ENCODE peak calls at places on chromosome 20, in six cellular contexts. One of them, this sample, is unnamed.
A peak's percentile ranks its signal among the peaks of the same experiment; 100 is the strongest.

GRCh38 chr20:19779634-19780033 is 21.6 kb downstream of the RIN2 start:
- DNase-seq in bronchial epithelial cell: no peak
- DNase-seq in Panc1: no peak
- DNase-seq in aorta: no peak
- DNase-seq in GM23338: no peak
- DNase-seq in IMR-90: no peak
- DNase-seq in this sample: no peak

GRCh38 chr20:4021905-4022304 is 6.5 kb upstream of the RNF24 start:
- DNase-seq in bronchial epithelial cell: no peak
- DNase-seq in Panc1: no peak
- DNase-seq in aorta: no peak
- DNase-seq in GM23338: no peak
- DNase-seq in IMR-90: peak; percentile 58
- DNase-seq in this sample: no peak

GRCh38 chr20:17938889-17939619 is 29.5 kb downstream of the SNX5 start:
- DNase-seq in bronchial epithelial cell: peak; percentile 42
- DNase-seq in Panc1: peak; percentile 48
- DNase-seq in aorta: peak; percentile 74
- DNase-seq in GM23338: peak; percentile 93
- DNase-seq in IMR-90: peak; percentile 67
- DNase-seq in this sample: peak; percentile 65

GRCh38 chr20:10667077-10667401 is 6.8 kb downstream of the JAG1 start:
- DNase-seq in bronchial epithelial cell: peak; percentile 57
- DNase-seq in Panc1: no peak
- DNase-seq in aorta: peak; percentile 88
- DNase-seq in GM23338: no peak
- DNase-seq in IMR-90: no peak
- DNase-seq in this sample: no peak

GRCh38 chr20:62305149-62305764 is 2.5 kb downstream of the ADRM1 start:
- DNase-seq in bronchial epithelial cell: peak; percentile 29
- DNase-seq in Panc1: no peak
- DNase-seq in aorta: no peak
- DNase-seq in GM23338: no peak
- DNase-seq in IMR-90: no peak
- DNase-seq in this sample: no peak

GRCh38 chr20:24608926-24609667 is 139.7 kb downstream of the SYNDIG1 start:
- DNase-seq in bronchial epithelial cell: peak; percentile 9
- DNase-seq in Panc1: no peak
- DNase-seq in aorta: no peak
- DNase-seq in GM23338: no peak
- DNase-seq in IMR-90: peak; percentile 13
- DNase-seq in this sample: no peak

GRCh38 chr20:50837532-50838321 is 42.9 kb downstream of the BCAS4 start:
- DNase-seq in bronchial epithelial cell: peak; percentile 58
- DNase-seq in Panc1: no peak
- DNase-seq in aorta: peak; percentile 78
- DNase-seq in GM23338: no peak
- DNase-seq in IMR-90: peak; percentile 83
- DNase-seq in this sample: peak; percentile 31

GRCh38 chr20:19382371-19382770 is 169.9 kb downstream of the SLC24A3 start:
- DNase-seq in bronchial epithelial cell: no peak
- DNase-seq in Panc1: no peak
- DNase-seq in aorta: no peak
- DNase-seq in GM23338: no peak
- DNase-seq in IMR-90: no peak
- DNase-seq in this sample: no peak

GRCh38 chr20:38590682-38591483 is 9.9 kb downstream of the ADIG start:
- DNase-seq in bronchial epithelial cell: no peak
- DNase-seq in Panc1: no peak
- DNase-seq in aorta: no peak
- DNase-seq in GM23338: peak; percentile 48
- DNase-seq in IMR-90: no peak
- DNase-seq in this sample: no peak

GRCh38 chr20:47489448-47489872 is 12.2 kb upstream of the NCOA3 start:
- DNase-seq in bronchial epithelial cell: no peak
- DNase-seq in Panc1: no peak
- DNase-seq in aorta: peak; percentile 75
- DNase-seq in GM23338: no peak
- DNase-seq in IMR-90: no peak
- DNase-seq in this sample: no peak

GRCh38 chr20:4880051-4880450 is 121.3 kb downstream of the SLC23A2 start:
- DNase-seq in bronchial epithelial cell: no peak
- DNase-seq in Panc1: no peak
- DNase-seq in aorta: no peak
- DNase-seq in GM23338: no peak
- DNase-seq in IMR-90: no peak
- DNase-seq in this sample: no peak

GRCh38 chr20:32687180-32687532 is 13.4 kb upstream of the C20orf203 start:
- DNase-seq in bronchial epithelial cell: no peak
- DNase-seq in Panc1: no peak
- DNase-seq in aorta: no peak
- DNase-seq in GM23338: no peak
- DNase-seq in IMR-90: no peak
- DNase-seq in this sample: no peak

GRCh38 chr20:14865731-14866130 is 528.3 kb upstream of the FLRT3 start:
- DNase-seq in bronchial epithelial cell: no peak
- DNase-seq in Panc1: no peak
- DNase-seq in aorta: no peak
- DNase-seq in GM23338: no peak
- DNase-seq in IMR-90: no peak
- DNase-seq in this sample: no peak

GRCh38 chr20:14861028-14861699 is 523.8 kb upstream of the FLRT3 start:
- DNase-seq in bronchial epithelial cell: no peak
- DNase-seq in Panc1: no peak
- DNase-seq in aorta: no peak
- DNase-seq in GM23338: peak; percentile 20
- DNase-seq in IMR-90: no peak
- DNase-seq in this sample: no peak

GRCh38 chr20:14865169-14865568 is 527.8 kb upstream of the FLRT3 start:
- DNase-seq in bronchial epithelial cell: peak; percentile 91
- DNase-seq in Panc1: no peak
- DNase-seq in aorta: no peak
- DNase-seq in GM23338: no peak
- DNase-seq in IMR-90: no peak
- DNase-seq in this sample: no peak

GRCh38 chr20:14859627-14860026 is 522.2 kb upstream of the FLRT3 start:
- DNase-seq in bronchial epithelial cell: no peak
- DNase-seq in Panc1: no peak
- DNase-seq in aorta: no peak
- DNase-seq in GM23338: no peak
- DNase-seq in IMR-90: no peak
- DNase-seq in this sample: no peak

GRCh38 chr20:14860410-14860814 is 523.0 kb upstream of the FLRT3 start:
- DNase-seq in bronchial epithelial cell: peak; percentile 26
- DNase-seq in Panc1: no peak
- DNase-seq in aorta: no peak
- DNase-seq in GM23338: peak; percentile 71
- DNase-seq in IMR-90: no peak
- DNase-seq in this sample: no peak
- H3K4me3 ChIP-seq in bronchial epithelial cell: no peak overlapping the region
- H3K4me3 ChIP-seq in Panc1: no peak overlapping the region
- H3K4me3 ChIP-seq in aorta: no peak overlapping the region
- H3K4me3 ChIP-seq in GM23338: no peak overlapping the region
- H3K4me3 ChIP-seq in IMR-90: no peak overlapping the region
- H3K4me3 ChIP-seq in this sample: no peak overlapping the region

GRCh38 chr20:34526466-34526865 is 10.2 kb downstream of the DYNLRB1 start:
- DNase-seq in bronchial epithelial cell: peak; percentile 31
- DNase-seq in Panc1: no peak
- DNase-seq in aorta: no peak
- DNase-seq in GM23338: no peak
- DNase-seq in IMR-90: peak; percentile 33
- DNase-seq in this sample: no peak

GRCh38 chr20:34525709-34526416 is 9.6 kb downstream of the DYNLRB1 start:
- DNase-seq in bronchial epithelial cell: peak; percentile 100
- DNase-seq in Panc1: peak; percentile 99
- DNase-seq in aorta: peak; percentile 87
- DNase-seq in GM23338: no peak
- DNase-seq in IMR-90: peak; percentile 100
- DNase-seq in this sample: peak; percentile 86

GRCh38 chr20:34528921-34529297 is 12.7 kb downstream of the DYNLRB1 start:
- DNase-seq in bronchial epithelial cell: no peak
- DNase-seq in Panc1: no peak
- DNase-seq in aorta: no peak
- DNase-seq in GM23338: no peak
- DNase-seq in IMR-90: no peak
- DNase-seq in this sample: peak; percentile 87

GRCh38 chr20:34525342-34525708 is 9.1 kb downstream of the DYNLRB1 start:
- DNase-seq in bronchial epithelial cell: no peak
- DNase-seq in Panc1: no peak
- DNase-seq in aorta: no peak
- DNase-seq in GM23338: no peak
- DNase-seq in IMR-90: no peak
- DNase-seq in this sample: no peak

GRCh38 chr20:34527016-34527415 is 10.8 kb downstream of the DYNLRB1 start:
- DNase-seq in bronchial epithelial cell: no peak
- DNase-seq in Panc1: no peak
- DNase-seq in aorta: no peak
- DNase-seq in GM23338: no peak
- DNase-seq in IMR-90: no peak
- DNase-seq in this sample: no peak
- H3K36me3 ChIP-seq in bronchial epithelial cell: peaks cover 19% of the 10 kb centered on the region
- H3K36me3 ChIP-seq in Panc1: peaks cover 12% of the 10 kb centered on the region
- H3K36me3 ChIP-seq in aorta: peaks cover 2% of the 10 kb centered on the region
- H3K36me3 ChIP-seq in GM23338: peaks cover 5% of the 10 kb centered on the region
- H3K36me3 ChIP-seq in IMR-90: peaks cover 49% of the 10 kb centered on the region
- H3K36me3 ChIP-seq in this sample: peaks cover 43% of the 10 kb centered on the region

DNA sequence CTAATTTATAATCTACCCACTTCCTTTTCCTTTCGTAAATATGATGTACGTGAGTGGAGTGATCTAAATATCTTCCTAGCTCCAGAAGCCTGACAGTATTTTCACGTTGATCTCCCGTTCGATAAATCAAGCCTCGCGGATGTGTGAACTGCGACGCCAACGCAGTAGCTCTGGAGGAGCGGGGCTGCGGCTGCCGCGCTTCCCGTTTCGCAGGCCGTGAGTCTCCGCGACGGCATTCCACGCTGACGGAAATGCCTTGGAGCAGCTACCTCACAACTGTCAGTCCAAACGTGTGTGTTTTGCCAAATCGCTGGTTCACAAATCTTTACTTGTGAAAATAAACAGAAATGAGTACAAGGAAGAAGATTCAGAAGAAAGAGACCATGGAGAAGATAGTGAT is 41.2 kb downstream of the BTBD3 start:
- DNase-seq in bronchial epithelial cell: no peak
- DNase-seq in Panc1: no peak
- DNase-seq in aorta: no peak
- DNase-seq in GM23338: peak; percentile 24
- DNase-seq in IMR-90: no peak
- DNase-seq in this sample: no peak
- H3K4me3 ChIP-seq in bronchial epithelial cell: no peak overlapping the region
- H3K4me3 ChIP-seq in Panc1: no peak overlapping the region
- H3K4me3 ChIP-seq in aorta: no peak overlapping the region
- H3K4me3 ChIP-seq in GM23338: no peak overlapping the region
- H3K4me3 ChIP-seq in IMR-90: no peak overlapping the region
- H3K4me3 ChIP-seq in this sample: no peak overlapping the region

DNA sequence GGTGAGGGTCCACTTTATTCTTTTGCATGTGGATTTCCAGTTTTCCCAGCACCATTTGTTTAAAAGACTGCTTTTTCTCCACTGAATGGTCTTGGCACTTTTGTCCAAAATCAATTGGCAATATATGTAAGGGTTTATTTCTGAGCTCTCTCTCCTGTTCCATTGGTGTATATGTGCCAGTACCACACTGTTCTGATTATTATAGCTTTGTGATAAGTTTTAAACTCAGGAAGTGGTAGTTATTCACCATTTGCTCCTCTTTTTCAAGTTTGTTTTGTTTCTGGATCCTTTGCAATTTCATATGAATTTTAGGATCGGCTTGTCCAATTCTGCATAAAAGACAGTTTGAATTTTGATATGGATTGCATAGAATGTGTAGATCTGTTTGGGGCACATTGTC is 4.4 kb downstream of the ZGPAT start:
- DNase-seq in bronchial epithelial cell: no peak
- DNase-seq in Panc1: no peak
- DNase-seq in aorta: no peak
- DNase-seq in GM23338: no peak
- DNase-seq in IMR-90: no peak
- DNase-seq in this sample: no peak
- H3K36me3 ChIP-seq in bronchial epithelial cell: peaks cover 15% of the 10 kb centered on the region
- H3K36me3 ChIP-seq in Panc1: peaks cover 5% of the 10 kb centered on the region
- H3K36me3 ChIP-seq in aorta: peaks cover 4% of the 10 kb centered on the region
- H3K36me3 ChIP-seq in GM23338: peaks cover 4% of the 10 kb centered on the region
- H3K36me3 ChIP-seq in IMR-90: peaks cover 32% of the 10 kb centered on the region
- H3K36me3 ChIP-seq in this sample: peaks cover 7% of the 10 kb centered on the region

This sample was measured in upper lobe of left lung.